ENCODE peak calls at places on chromosomes 3 and 15, in nine cellular contexts. L, K, D, Z, N, O, P, G and T are unnamed samples.

GRCh38 chr3:52437326-52438103 is 7.4 kb downstream of the SEMA3G start:
- DNase-seq in L (peak; percentile 49), K (no peak), D (no peak), Z (peak; percentile 3), N (peak; percentile 27), O (peak; percentile 31), P (no peak), G (peak; percentile 69), T (peak; percentile 77)

GRCh38 chr3:128394033-128394432 is 72.7 kb downstream of the DNAJB8 start:
- DNase-seq in L (no peak), K (no peak), D (no peak), Z (no peak), N (no peak), O (no peak), P (no peak), G (no peak), T (no peak)

GRCh38 chr15:66841953-66842681 is 140.1 kb downstream of the SMAD6 start:
- DNase-seq in L (peak; percentile 90), K (peak; percentile 94), D (peak; percentile 96), Z (peak; percentile 95), N (peak; percentile 79), O (peak; percentile 86), P (peak; percentile 42), G (peak; percentile 83), T (peak; percentile 99)

GRCh38 chr15:66765478-66766281 is 63.6 kb downstream of the SMAD6 start:
- DNase-seq in L (peak; percentile 88), K (no peak), D (peak; percentile 68), Z (peak; percentile 89), N (peak; percentile 90), O (peak; percentile 86), P (peak; percentile 82), G (peak; percentile 67), T (peak; percentile 73)

GRCh38 chr3:172607305-172608121 is 84.3 kb upstream of the TNFSF10 start:
- DNase-seq in L (no peak), K (no peak), D (peak; percentile 53), Z (no peak), N (peak; percentile 73), O (peak; percentile 91), P (no peak), G (no peak), T (peak; percentile 59)

GRCh38 chr3:27632431-27633223 is 89.5 kb downstream of the EOMES start:
- DNase-seq in L (peak; percentile 38), K (no peak), D (no peak), Z (peak; percentile 53), N (peak; percentile 16), O (peak; percentile 60), P (no peak), G (peak; percentile 48), T (peak; percentile 92)

GRCh38 chr3:127604035-127604434 is 5.8 kb downstream of the MCM2 start:
- DNase-seq in L (no peak), K (no peak), D (no peak), Z (no peak), N (no peak), O (no peak), P (no peak), G (no peak), T (no peak)

GRCh38 chr3:40120816-40121215 is 188.7 kb upstream of the EIF1B start:
- DNase-seq in L (no peak), K (no peak), D (peak; percentile 15), Z (peak; percentile 16), N (no peak), O (peak; percentile 68), P (no peak), G (no peak), T (peak; percentile 66)

GRCh38 chr3:71978150-71978721 is 193.3 kb upstream of the PROK2 start:
- DNase-seq in L (no peak), K (no peak), D (no peak), Z (no peak), N (no peak), O (no peak), P (no peak), G (no peak), T (no peak)

GRCh38 chr15:45637552-45638033 is 2.8 kb downstream of the SQOR start:
- DNase-seq in L (peak; percentile 63), K (no peak), D (peak; percentile 97), Z (peak; percentile 71), N (peak; percentile 71), O (peak; percentile 76), P (no peak), G (peak; percentile 71), T (peak; percentile 71)

GRCh38 chr3:23740517-23741402 is 65.0 kb upstream of the UBE2E1 start:
- DNase-seq in L (no peak), K (peak; percentile 57), D (peak; percentile 60), Z (peak; percentile 35), N (no peak), O (peak; percentile 96), P (peak; percentile 90), G (peak; percentile 68), T (no peak)

GRCh38 chr3:115321396-115321795 is 174.3 kb upstream of the ZBTB20 start:
- DNase-seq in L (no peak), K (no peak), D (peak; percentile 46), Z (no peak), N (no peak), O (peak; percentile 51), P (no peak), G (no peak), T (peak; percentile 76)

GRCh38 chr3:61727435-61727834 is 166.1 kb downstream of the PTPRG start:
- DNase-seq in L (no peak), K (no peak), D (no peak), Z (no peak), N (no peak), O (no peak), P (no peak), G (no peak), T (no peak)

DNA sequence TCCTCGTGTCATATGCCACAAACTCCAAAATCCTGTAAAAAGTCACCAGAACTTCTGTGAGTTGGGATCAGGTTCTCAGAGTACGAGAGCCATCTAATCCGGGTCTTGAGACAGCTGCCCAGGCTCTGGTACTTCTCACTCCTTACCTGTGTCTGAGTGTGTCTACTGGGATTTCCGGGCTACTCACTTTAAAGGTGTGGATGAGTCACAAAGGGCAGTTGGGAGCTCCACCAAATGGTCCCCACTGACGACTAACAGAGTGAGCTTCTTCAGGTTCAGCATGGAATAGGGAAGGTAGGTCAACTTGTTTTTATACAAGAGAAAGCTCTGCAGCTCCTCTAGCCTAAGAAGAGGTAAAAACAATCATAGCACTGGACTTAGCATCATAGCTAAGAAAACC is 29.5 kb downstream of the RTP3 start:
- DNase-seq in L (no peak), K (no peak), D (no peak), Z (no peak), N (no peak), O (peak; percentile 64), P (no peak), G (no peak), T (no peak)
- H3K4me1 ChIP-seq in L (no peaks in the 10 kb centered on the region), K (no peaks in the 10 kb centered on the region), D (peaks cover 3% of the 10 kb centered on the region), Z (no peaks in the 10 kb centered on the region), N (no peaks in the 10 kb centered on the region), O (peaks cover 7% of the 10 kb centered on the region), P (peaks cover 19% of the 10 kb centered on the region), G (no peaks in the 10 kb centered on the region), T (no peaks in the 10 kb centered on the region)

GRCh38 chr3:11197471-11197870 is 43.2 kb downstream of the HRH1 start:
- DNase-seq in L (no peak), K (no peak), D (peak; percentile 33), Z (peak; percentile 19), N (no peak), O (no peak), P (no peak), G (no peak), T (no peak)
- H3K4me1 ChIP-seq in L (no peaks in the 10 kb centered on the region), K (peaks cover 26% of the 10 kb centered on the region), D (peaks cover 18% of the 10 kb centered on the region), Z (peaks cover 23% of the 10 kb centered on the region), N (no peaks in the 10 kb centered on the region), O (peaks cover 42% of the 10 kb centered on the region), P (peaks cover 53% of the 10 kb centered on the region), G (peaks cover 26% of the 10 kb centered on the region), T (peaks cover 36% of the 10 kb centered on the region)

GRCh38 chr15:63834500-63835210 is 907 bp upstream of the HERC1 start:
- DNase-seq in L (no peak), K (no peak), D (no peak), Z (no peak), N (no peak), O (no peak), P (no peak), G (no peak), T (peak; percentile 3)
- H3K4me1 ChIP-seq in L (peaks cover 12% of the 10 kb centered on the region), K (peaks cover 35% of the 10 kb centered on the region), D (peaks cover 5% of the 10 kb centered on the region), Z (peaks cover 19% of the 10 kb centered on the region), N (peaks cover 5% of the 10 kb centered on the region), O (peaks cover 12% of the 10 kb centered on the region), P (peaks cover 13% of the 10 kb centered on the region), G (peaks cover 33% of the 10 kb centered on the region), T (peaks cover 18% of the 10 kb centered on the region)

DNA sequence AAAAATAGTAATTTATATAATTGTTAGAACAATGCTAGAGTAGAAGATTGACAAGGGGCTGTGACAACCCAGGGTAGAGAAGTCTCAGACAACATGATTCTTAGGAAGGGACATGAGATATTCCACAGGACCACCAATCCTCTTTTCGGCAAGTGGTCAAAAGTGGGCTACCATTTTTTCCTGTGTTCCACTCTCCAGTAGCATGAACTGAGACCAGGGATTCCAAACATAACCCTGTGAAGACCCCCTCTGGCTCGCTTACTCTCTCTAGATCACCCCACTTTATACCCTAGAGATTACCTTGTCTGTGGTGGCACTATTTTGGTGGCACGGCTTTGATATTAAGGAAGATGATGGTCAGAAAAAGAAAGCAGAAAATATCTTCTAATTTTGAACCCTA is 960 bp downstream of the GCSAM start:
- DNase-seq in L (no peak), K (no peak), D (no peak), Z (no peak), N (no peak), O (no peak), P (no peak), G (no peak), T (no peak)
- H3K4me1 ChIP-seq in L (peaks cover 4% of the 10 kb centered on the region), K (peaks cover 9% of the 10 kb centered on the region), D (no peaks in the 10 kb centered on the region), Z (peaks cover 3% of the 10 kb centered on the region), N (no peaks in the 10 kb centered on the region), O (peaks cover 25% of the 10 kb centered on the region), P (peaks cover 25% of the 10 kb centered on the region), G (peaks cover 4% of the 10 kb centered on the region), T (no peaks in the 10 kb centered on the region)

GRCh38 chr3:11554666-11555065 is 89.0 kb downstream of the VGLL4 start:
- DNase-seq in L (peak; percentile 12), K (no peak), D (no peak), Z (no peak), N (no peak), O (no peak), P (no peak), G (no peak), T (no peak)

GRCh38 chr3:11555823-11556222 is 87.9 kb downstream of the VGLL4 start:
- DNase-seq in L (peak; percentile 3), K (no peak), D (no peak), Z (no peak), N (no peak), O (no peak), P (no peak), G (no peak), T (no peak)

GRCh38 chr3:11556851-11557644 is 86.7 kb downstream of the VGLL4 start:
- DNase-seq in L (peak; percentile 18), K (no peak), D (peak; percentile 71), Z (no peak), N (no peak), O (no peak), P (no peak), G (no peak), T (peak; percentile 98)

GRCh38 chr3:11555211-11555782 is 88.4 kb downstream of the VGLL4 start:
- DNase-seq in L (peak; percentile 8), K (no peak), D (no peak), Z (no peak), N (no peak), O (no peak), P (no peak), G (no peak), T (no peak)

DNA sequence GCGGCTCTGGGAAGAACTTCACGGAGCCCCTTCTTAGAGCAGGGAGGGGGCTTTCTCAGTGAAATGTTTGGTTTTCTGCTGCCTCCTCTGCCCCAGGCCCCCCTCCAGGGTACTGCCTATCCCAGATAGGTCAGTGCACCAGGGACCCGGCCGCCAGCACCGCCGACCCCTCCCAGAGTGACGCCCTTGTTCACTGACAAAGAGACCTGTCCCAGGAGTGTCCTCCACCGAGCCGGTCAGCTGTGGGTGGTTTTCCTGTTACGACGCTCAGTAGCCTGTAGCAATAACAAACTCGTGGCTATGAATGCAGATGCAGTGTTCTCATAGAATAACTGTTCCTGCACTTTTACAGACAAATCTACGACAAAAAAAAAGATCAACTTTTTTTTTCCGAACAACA is 87.5 kb downstream of the VGLL4 start:
- DNase-seq in L (peak; percentile 6), K (no peak), D (no peak), Z (no peak), N (no peak), O (no peak), P (no peak), G (no peak), T (peak; percentile 14)
- H3K4me1 ChIP-seq in L (peaks cover 6% of the 10 kb centered on the region), K (peaks cover 81% of the 10 kb centered on the region), D (peaks cover 56% of the 10 kb centered on the region), Z (peaks cover 13% of the 10 kb centered on the region), N (peaks cover 24% of the 10 kb centered on the region), O (peaks cover 10% of the 10 kb centered on the region), P (peaks cover 17% of the 10 kb centered on the region), G (peaks cover 34% of the 10 kb centered on the region), T (peaks cover 39% of the 10 kb centered on the region)